ENCODE peak calls at places on chromosomes 7 and 10, in seven cellular contexts. K, Q, V, W, M, H and T are unnamed samples.

GRCh38 chr10:114526112-114526496 is 121.8 kb upstream of the AFAP1L2 start:
- DNase-seq in K (no peak), Q (no peak), V (peak; percentile 62), W (no peak), M (no peak), H (no peak), T (no peak)

GRCh38 chr10:76311752-76312699 is 880.6 kb downstream of the LRMDA start:
- DNase-seq in K (no peak), Q (no peak), V (peak; percentile 23), W (peak; percentile 83), M (peak; percentile 49), H (no peak), T (peak; percentile 53)

GRCh38 chr7:102916881-102917280 is 4.1 kb downstream of the LRRC17 start:
- DNase-seq in K (no peak), Q (no peak), V (no peak), W (no peak), M (no peak), H (no peak), T (no peak)

GRCh38 chr10:12482586-12482985 is 133.2 kb downstream of the CAMK1D start:
- DNase-seq in K (no peak), Q (no peak), V (no peak), W (peak; percentile 77), M (peak; percentile 76), H (no peak), T (peak; percentile 33)

GRCh38 chr10:101536800-101537199 is 51.3 kb downstream of the POLL start:
- DNase-seq in K (no peak), Q (no peak), V (peak; percentile 51), W (no peak), M (peak; percentile 47), H (no peak), T (peak; percentile 20)

GRCh38 chr10:100847440-100847839 is 65.3 kb upstream of the SLF2 start:
- DNase-seq in K (no peak), Q (no peak), V (no peak), W (no peak), M (no peak), H (peak; percentile 67), T (no peak)

GRCh38 chr10:27440478-27440877 is 63.6 kb upstream of the RAB18 start:
- DNase-seq in K (no peak), Q (no peak), V (no peak), W (no peak), M (no peak), H (no peak), T (no peak)

GRCh38 chr10:132096223-132096622 is 30.5 kb downstream of the JAKMIP3 start:
- DNase-seq in K (no peak), Q (no peak), V (no peak), W (no peak), M (no peak), H (no peak), T (no peak)